ENCODE peak calls at places on chromosome 16, in six cellular contexts. L is heart left ventricle, G is stomach, P is ovary, F is H1, J is HCT116. K is an unnamed sample.

GRCh38 chr16:25148568-25149215 is 37.1 kb downstream of the LCMT1 start:
- DNase-seq in F (no peak), G (no peak), P (no peak), J (no peak), L (no peak), K (no peak)

GRCh38 chr16:19118938-19119431 is 5.2 kb downstream of the ITPRIPL2 start:
- DNase-seq in F (no peak), G (no peak), L (peak), J (no peak), P (peak), K (peak)

GRCh38 chr16:60137891-60138290 is 1403.8 kb upstream of the GOT2 start:
- DNase-seq in L (no peak), G (no peak), P (no peak), F (no peak), J (no peak), K (no peak)

GRCh38 chr16:86768999-86769398 is 190.7 kb downstream of the FOXL1 start:
- DNase-seq in G (peak), P (no peak), J (no peak), F (no peak), L (no peak), K (no peak)

GRCh38 chr16:66903544-66904427 is 14.9 kb downstream of the CDH16 start:
- DNase-seq in J (no peak), P (no peak), L (peak), F (no peak), G (peak), K (peak)

GRCh38 chr16:82182237-82183003 is 12.4 kb upstream of the MPHOSPH6 start:
- DNase-seq in J (no peak), G (no peak), L (no peak), P (no peak), F (no peak), K (no peak)

GRCh38 chr16:23564964-23565363 is 7.4 kb downstream of the UBFD1 start:
- DNase-seq in J (no peak), G (no peak), P (no peak), F (no peak), L (peak), K (no peak)

GRCh38 chr16:86011532-86011931 is 112.6 kb downstream of the IRF8 start:
- DNase-seq in P (no peak), G (no peak), J (no peak), F (no peak), L (no peak), K (no peak)

GRCh38 chr16:29154100-29154499 is 169.2 kb downstream of the LAT start:
- DNase-seq in L (peak), F (no peak), J (no peak), G (no peak), P (peak), K (no peak)
- TF ChIP-seq POLR2A in L (no peak), F (no peak), J (no peak), G (no peak), P (no peak), K (no peak)

GRCh38 chr16:68085259-68086071 is at the start of gene NFATC3:
- DNase-seq in P (peak), J (peak), F (peak), L (peak), G (peak), K (peak)

GRCh38 chr16:68083239-68083781 is 1.9 kb upstream of the NFATC3 start:
- DNase-seq in F (peak), P (no peak), J (no peak), G (no peak), L (no peak), K (no peak)

GRCh38 chr16:68086336-68086821 is 1.2 kb downstream of the NFATC3 start:
- DNase-seq in F (no peak), P (no peak), L (no peak), G (no peak), J (no peak), K (peak)

GRCh38 chr16:68083861-68084503 is 1.2 kb upstream of the NFATC3 start:
- DNase-seq in F (no peak), L (no peak), P (peak), J (no peak), G (no peak), K (no peak)

GRCh38 chr16:68084504-68085258 is 489 bp upstream of the NFATC3 start:
- DNase-seq in G (peak), F (peak), P (peak), J (no peak), L (peak), K (peak)
- TF ChIP-seq POLR2A in G (no peak), F (peak), P (peak), J (no peak), L (peak), K (peak)

DNA sequence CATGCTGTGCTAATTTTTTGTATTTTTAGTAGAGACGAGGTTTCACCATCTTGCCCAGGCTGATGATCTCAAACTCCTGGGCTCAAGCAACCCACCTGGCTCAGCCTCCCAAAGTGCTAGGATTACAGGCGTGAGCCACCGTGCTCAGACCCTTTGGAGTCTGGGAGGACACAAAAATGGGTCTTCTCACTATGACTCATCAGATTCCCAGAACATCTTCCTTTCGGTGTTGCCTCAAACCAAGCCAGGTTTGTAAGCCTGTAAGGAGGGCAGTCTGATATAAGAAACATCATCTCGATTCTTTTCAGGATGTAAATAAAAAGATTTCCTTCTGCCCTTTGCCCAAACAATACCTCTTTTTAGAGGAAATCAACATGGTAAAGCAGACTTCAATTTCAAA is 409.7 kb downstream of the GRIN2A start:
- DNase-seq in F (no peak), L (no peak), G (no peak), P (no peak), J (no peak), K (no peak)
- TF ChIP-seq POLR2A in F (no peak), L (no peak), G (no peak), P (no peak), J (no peak), K (no peak)

DNA sequence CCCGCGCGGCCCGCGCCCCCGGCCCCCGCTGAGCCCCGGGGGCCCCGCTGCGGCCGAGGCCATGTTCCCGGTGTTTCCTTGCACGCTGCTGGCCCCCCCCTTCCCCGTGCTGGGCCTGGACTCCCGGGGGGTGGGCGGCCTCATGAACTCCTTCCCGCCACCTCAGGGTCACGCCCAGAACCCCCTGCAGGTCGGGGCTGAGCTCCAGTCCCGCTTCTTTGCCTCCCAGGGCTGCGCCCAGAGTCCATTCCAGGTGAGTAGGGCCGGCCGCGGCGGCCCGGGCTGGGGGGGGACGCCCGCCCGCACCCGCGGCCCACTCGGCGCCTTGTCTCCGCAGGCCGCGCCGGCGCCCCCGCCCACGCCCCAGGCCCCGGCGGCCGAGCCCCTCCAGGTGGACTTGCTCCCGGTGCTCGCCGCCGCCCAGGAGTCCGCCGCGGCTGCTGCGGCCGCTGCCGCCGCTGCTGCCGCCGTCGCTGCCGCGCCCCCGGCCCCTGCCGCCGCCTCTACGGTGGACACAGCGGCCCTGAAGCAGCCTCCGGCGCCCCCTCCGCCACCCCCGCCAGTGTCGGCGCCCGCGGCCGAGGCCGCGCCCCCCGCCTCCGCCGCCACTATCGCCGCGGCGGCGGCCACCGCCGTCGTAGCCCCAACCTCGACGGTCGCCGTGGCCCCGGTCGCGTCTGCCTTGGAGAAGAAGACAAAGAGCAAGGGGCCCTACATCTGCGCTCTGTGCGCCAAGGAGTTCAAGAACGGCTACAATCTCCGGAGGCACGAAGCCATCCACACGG is 504 bp downstream of the MAZ start:
- DNase-seq in J (no peak), F (peak), P (peak), G (peak), L (peak), K (peak)
- TF ChIP-seq POLR2A in J (peak), F (no peak), P (no peak), G (no peak), L (no peak), K (no peak)

DNA sequence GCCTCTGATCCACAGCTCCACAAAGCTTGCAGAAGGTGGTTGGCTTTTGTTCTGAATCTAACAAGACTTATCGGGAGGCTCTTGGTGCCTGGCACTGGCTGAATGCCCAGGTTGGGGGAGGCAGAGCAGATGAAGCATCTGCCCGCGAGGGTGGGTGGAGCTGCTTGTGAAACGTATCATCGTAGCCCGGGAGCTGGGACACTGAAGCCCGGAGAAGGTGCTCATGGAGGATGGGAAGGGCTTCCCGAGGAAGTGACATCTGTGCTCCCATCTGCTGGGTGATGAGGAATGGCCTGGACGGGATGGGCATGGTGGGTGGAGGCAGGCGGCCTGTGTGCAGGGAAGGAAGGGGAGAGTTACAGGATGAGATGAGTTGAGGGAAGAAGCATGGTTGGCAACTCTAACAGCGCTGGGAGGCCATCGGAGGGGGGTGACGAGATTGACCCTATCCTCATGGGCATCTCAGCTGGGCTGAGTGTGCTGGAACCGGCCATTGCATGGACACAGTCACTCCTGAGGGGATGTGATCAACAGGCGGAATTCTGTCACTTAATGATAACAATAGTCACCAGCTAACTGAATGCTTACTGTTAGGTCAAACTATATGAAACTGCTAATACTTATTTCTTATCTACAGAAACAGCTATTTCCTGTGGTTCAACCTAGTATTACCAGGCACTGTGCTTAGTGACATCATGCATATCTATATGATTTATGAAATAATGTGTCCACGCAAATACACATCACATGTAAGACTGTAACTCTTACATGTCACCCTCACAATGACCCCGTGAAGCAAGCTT is 102.7 kb downstream of the ABCC6 start:
- DNase-seq in L (peak), G (peak), F (no peak), P (no peak), J (no peak), K (peak)
- TF ChIP-seq POLR2A in L (no peak), G (no peak), F (no peak), P (no peak), J (no peak), K (peak)

GRCh38 chr16:28623172-28623711 is 13.4 kb upstream of the SULT1A1 start:
- DNase-seq in G (peak), J (peak), F (no peak), P (peak), L (peak), K (no peak)
- TF ChIP-seq POLR2A in G (peak), J (no peak), F (no peak), P (no peak), L (no peak), K (peak)

GRCh38 chr16:56554441-56554840 is 10.4 kb upstream of the MT4 start:
- DNase-seq in L (no peak), P (no peak), G (no peak), F (no peak), J (no peak), K (no peak)

GRCh38 chr16:56560447-56560846 is 4.4 kb upstream of the MT4 start:
- DNase-seq in L (no peak), G (no peak), J (no peak), P (no peak), F (no peak), K (no peak)

GRCh38 chr16:56561126-56561525 is 3.7 kb upstream of the MT4 start:
- DNase-seq in J (no peak), P (no peak), G (no peak), L (no peak), F (no peak), K (no peak)

GRCh38 chr16:56558024-56558747 is 6.7 kb upstream of the MT4 start:
- DNase-seq in L (no peak), P (peak), G (no peak), F (no peak), J (no peak), K (no peak)

GRCh38 chr16:56559109-56559508 is 5.8 kb upstream of the MT4 start:
- DNase-seq in J (no peak), L (no peak), G (no peak), P (no peak), F (no peak), K (no peak)
- TF ChIP-seq POLR2A in J (no peak), L (no peak), G (no peak), P (no peak), F (no peak), K (no peak)

GRCh38 chr16:47731252-47731651 is 270.1 kb downstream of the PHKB start:
- DNase-seq in G (no peak), P (no peak), F (no peak), L (no peak), J (no peak), K (no peak)
- TF ChIP-seq POLR2A in G (no peak), P (no peak), F (no peak), L (no peak), J (no peak), K (no peak)

DNA sequence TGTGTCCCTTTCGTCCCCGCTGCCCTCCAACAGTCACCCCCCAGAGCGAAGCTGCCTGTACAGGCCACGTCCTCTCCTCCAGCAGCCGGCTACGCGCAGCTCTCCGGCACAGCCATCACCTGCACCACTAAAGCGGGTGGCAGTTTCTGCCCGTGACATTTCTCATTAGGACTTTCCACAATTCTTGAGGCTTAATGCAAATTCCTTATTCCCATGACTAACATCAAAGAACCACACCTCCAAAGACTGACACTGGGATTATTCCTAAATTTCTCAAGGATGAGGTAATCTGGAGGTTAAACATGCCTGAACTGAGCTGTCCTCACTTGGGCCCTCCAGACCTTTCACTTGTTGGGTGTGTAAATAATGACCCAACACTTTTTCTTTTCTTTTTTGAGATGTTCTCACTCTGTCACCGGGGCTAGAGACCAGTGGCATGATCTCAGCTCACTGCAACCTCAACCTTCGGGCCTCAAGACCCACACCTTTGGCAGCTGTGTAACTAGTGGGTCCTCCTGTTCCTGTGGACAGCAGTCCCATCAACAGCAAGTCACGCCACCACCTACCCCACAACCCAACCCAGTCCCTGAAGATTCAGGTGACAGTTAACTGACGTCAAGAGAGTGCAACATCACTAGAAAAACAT is 11.7 kb downstream of the ANKRD11 start:
- DNase-seq in J (no peak), P (no peak), F (no peak), L (no peak), G (no peak), K (no peak)
- TF ChIP-seq POLR2A in J (no peak), P (no peak), F (no peak), L (no peak), G (no peak), K (no peak)

GRCh38 chr16:2246301-2246885 is 5.0 kb downstream of the ECI1 start:
- DNase-seq in L (no peak), G (no peak), F (no peak), P (no peak), J (no peak), K (no peak)
- TF ChIP-seq POLR2A in L (no peak), G (no peak), F (no peak), P (no peak), J (no peak), K (no peak)